ENCODE peak calls at places on chromosomes 5 and 9, in nine cellular contexts. One of them, this sample, is unnamed.

GRCh38 chr9:91298304-91298703 is 63.4 kb downstream of the AUH start:
- DNase-seq in tibial nerve: no peak
- DNase-seq in sigmoid colon: no peak
- DNase-seq in EL: no peak
- DNase-seq in stimulated activated CD8-positive, alpha-beta memory T cell treated with anti-CD3 and anti-CD28 coated beads, Interleukin-15, amount 100 ng/mL, for 24 hours: no peak
- DNase-seq in HS-5: no peak
- DNase-seq in heart left ventricle: no peak
- DNase-seq in amniotic stem cell: no peak
- DNase-seq in Kasumi-1: no peak
- DNase-seq in this sample: peak

GRCh38 chr9:133848471-133848870 is 110.3 kb upstream of the SARDH start:
- DNase-seq in tibial nerve: no peak
- DNase-seq in sigmoid colon: no peak
- DNase-seq in EL: no peak
- DNase-seq in stimulated activated CD8-positive, alpha-beta memory T cell treated with anti-CD3 and anti-CD28 coated beads, Interleukin-15, amount 100 ng/mL, for 24 hours: no peak
- DNase-seq in HS-5: no peak
- DNase-seq in heart left ventricle: no peak
- DNase-seq in amniotic stem cell: no peak
- DNase-seq in Kasumi-1: no peak
- DNase-seq in this sample: no peak

GRCh38 chr9:104280216-104280585 is 186.1 kb downstream of the SMC2 start:
- DNase-seq in tibial nerve: no peak
- DNase-seq in sigmoid colon: no peak
- DNase-seq in EL: no peak
- DNase-seq in stimulated activated CD8-positive, alpha-beta memory T cell treated with anti-CD3 and anti-CD28 coated beads, Interleukin-15, amount 100 ng/mL, for 24 hours: no peak
- DNase-seq in HS-5: no peak
- DNase-seq in heart left ventricle: no peak
- DNase-seq in amniotic stem cell: no peak
- DNase-seq in Kasumi-1: no peak
- DNase-seq in this sample: no peak

GRCh38 chr5:109962882-109963603 is 273.3 kb downstream of the MAN2A1 start:
- DNase-seq in tibial nerve: no peak
- DNase-seq in sigmoid colon: no peak
- DNase-seq in EL: no peak
- DNase-seq in stimulated activated CD8-positive, alpha-beta memory T cell treated with anti-CD3 and anti-CD28 coated beads, Interleukin-15, amount 100 ng/mL, for 24 hours: no peak
- DNase-seq in HS-5: no peak
- DNase-seq in heart left ventricle: no peak
- DNase-seq in amniotic stem cell: no peak
- DNase-seq in Kasumi-1: no peak
- DNase-seq in this sample: no peak

GRCh38 chr9:22238809-22239684 is 207.6 kb upstream of the DMRTA1 start:
- DNase-seq in tibial nerve: no peak
- DNase-seq in sigmoid colon: no peak
- DNase-seq in EL: peak
- DNase-seq in stimulated activated CD8-positive, alpha-beta memory T cell treated with anti-CD3 and anti-CD28 coated beads, Interleukin-15, amount 100 ng/mL, for 24 hours: no peak
- DNase-seq in HS-5: no peak
- DNase-seq in heart left ventricle: no peak
- DNase-seq in amniotic stem cell: peak
- DNase-seq in Kasumi-1: peak
- DNase-seq in this sample: peak

GRCh38 chr5:9409413-9410089 is 136.3 kb downstream of the SEMA5A start:
- DNase-seq in tibial nerve: no peak
- DNase-seq in sigmoid colon: no peak
- DNase-seq in EL: no peak
- DNase-seq in stimulated activated CD8-positive, alpha-beta memory T cell treated with anti-CD3 and anti-CD28 coated beads, Interleukin-15, amount 100 ng/mL, for 24 hours: no peak
- DNase-seq in HS-5: no peak
- DNase-seq in heart left ventricle: no peak
- DNase-seq in amniotic stem cell: no peak
- DNase-seq in Kasumi-1: no peak
- DNase-seq in this sample: peak

GRCh38 chr5:129377504-129377903 is 82.6 kb upstream of the ADAMTS19 start:
- DNase-seq in tibial nerve: no peak
- DNase-seq in sigmoid colon: no peak
- DNase-seq in EL: no peak
- DNase-seq in stimulated activated CD8-positive, alpha-beta memory T cell treated with anti-CD3 and anti-CD28 coated beads, Interleukin-15, amount 100 ng/mL, for 24 hours: no peak
- DNase-seq in HS-5: no peak
- DNase-seq in heart left ventricle: no peak
- DNase-seq in amniotic stem cell: no peak
- DNase-seq in Kasumi-1: no peak
- DNase-seq in this sample: peak

GRCh38 chr9:35350827-35351549 is 138.9 kb upstream of the RUSC2 start:
- DNase-seq in tibial nerve: no peak
- DNase-seq in sigmoid colon: no peak
- DNase-seq in EL: peak
- DNase-seq in stimulated activated CD8-positive, alpha-beta memory T cell treated with anti-CD3 and anti-CD28 coated beads, Interleukin-15, amount 100 ng/mL, for 24 hours: no peak
- DNase-seq in HS-5: no peak
- DNase-seq in heart left ventricle: no peak
- DNase-seq in amniotic stem cell: no peak
- DNase-seq in Kasumi-1: no peak
- DNase-seq in this sample: no peak

GRCh38 chr5:139461698-139462097 is 845 bp downstream of the ECSCR start:
- DNase-seq in tibial nerve: no peak
- DNase-seq in sigmoid colon: no peak
- DNase-seq in EL: peak
- DNase-seq in stimulated activated CD8-positive, alpha-beta memory T cell treated with anti-CD3 and anti-CD28 coated beads, Interleukin-15, amount 100 ng/mL, for 24 hours: no peak
- DNase-seq in HS-5: no peak
- DNase-seq in heart left ventricle: no peak
- DNase-seq in amniotic stem cell: no peak
- DNase-seq in Kasumi-1: no peak
- DNase-seq in this sample: peak

This sample was measured in bronchial epithelial cell.